ENCODE peak calls at places on chromosomes 7 and 10, in five cellular contexts. U is cardiac fibroblast; T is AG10803; L is brain microvascular endothelial cell; Y is CD8-positive, alpha-beta T cell. E is an unnamed sample.

GRCh38 chr10:78194539-78195402 is 161.1 kb downstream of the RPS24 start:
- DNase-seq in U (peak), T (no peak), Y (no peak), L (peak), E (no peak)

GRCh38 chr7:81608748-81609382 is 161.0 kb downstream of the HGF start:
- DNase-seq in T (no peak), L (no peak), U (peak), Y (no peak), E (no peak)

GRCh38 chr7:16740623-16740953 is 13.0 kb upstream of the TSPAN13 start:
- DNase-seq in U (no peak), L (no peak), Y (no peak), T (no peak), E (no peak)

GRCh38 chr10:13686331-13686752 is 99.6 kb downstream of the PRPF18 start:
- DNase-seq in T (no peak), L (no peak), Y (no peak), U (peak), E (no peak)

GRCh38 chr7:17581301-17581700 is 282.8 kb downstream of the AHR start:
- DNase-seq in U (no peak), Y (no peak), T (peak), L (no peak), E (no peak)

GRCh38 chr10:64449603-64450002 is 928.4 kb downstream of the REEP3 start:
- DNase-seq in U (no peak), Y (no peak), L (no peak), T (no peak), E (no peak)

GRCh38 chr7:47153076-47153475 is 428.8 kb downstream of the TNS3 start:
- DNase-seq in L (peak), Y (no peak), T (peak), U (peak), E (peak)

GRCh38 chr7:47282790-47283496 is 299.0 kb downstream of the TNS3 start:
- DNase-seq in U (no peak), L (no peak), Y (no peak), T (no peak), E (no peak)

GRCh38 chr10:122435212-122435827 is 19.1 kb upstream of the ARMS2 start:
- DNase-seq in T (peak), L (no peak), U (peak), Y (no peak), E (no peak)

GRCh38 chr7:105212236-105212635 is 176.5 kb downstream of the SRPK2 start:
- DNase-seq in Y (no peak), U (no peak), T (no peak), L (no peak), E (no peak)

GRCh38 chr7:30796105-30796869 is 25.1 kb downstream of the MINDY4 start:
- DNase-seq in Y (no peak), T (peak), U (peak), L (no peak), E (no peak)

GRCh38 chr7:36280840-36281812 is 108.5 kb upstream of the ANLN start:
- DNase-seq in L (peak), U (peak), T (peak), Y (no peak), E (peak)

GRCh38 chr7:111202321-111202720 is 111.4 kb downstream of the LRRN3 start:
- DNase-seq in T (no peak), U (no peak), L (no peak), Y (no peak), E (no peak)

GRCh38 chr7:44581426-44581906 is 565 bp downstream of the TMED4 start:
- DNase-seq in Y (peak), U (peak), L (no peak), T (no peak), E (no peak)

GRCh38 chr10:110354322-110354766 is 49.6 kb upstream of the SMNDC1 start:
- DNase-seq in L (peak), U (peak), T (peak), Y (peak), E (peak)

GRCh38 chr7:84647797-84648762 is 453.5 kb upstream of the SEMA3A start:
- DNase-seq in Y (no peak), L (peak), T (peak), U (peak), E (no peak)

GRCh38 chr7:28595779-28596178 is 183.5 kb downstream of the CREB5 start:
- DNase-seq in L (no peak), Y (no peak), T (no peak), U (no peak), E (no peak)

GRCh38 chr7:360454-361100 is 70.6 kb downstream of the FOXL3 start:
- DNase-seq in Y (peak), L (no peak), U (no peak), T (no peak), E (no peak)

GRCh38 chr7:111852081-111852480 is 289.8 kb upstream of the IMMP2L start:
- DNase-seq in U (no peak), L (no peak), T (no peak), Y (no peak), E (no peak)

GRCh38 chr7:38727184-38727940 is 96.2 kb upstream of the AMPH start:
- DNase-seq in L (no peak), Y (no peak), U (no peak), T (no peak), E (no peak)

GRCh38 chr10:11444148-11444516 is 167.3 kb downstream of the USP6NL start:
- DNase-seq in U (no peak), Y (no peak), T (no peak), L (no peak), E (no peak)

GRCh38 chr7:57867884-57868701 is 418.1 kb downstream of the ZNF716 start:
- DNase-seq in U (no peak), Y (no peak), T (no peak), L (no peak), E (no peak)

GRCh38 chr7:17523813-17524741 is 225.6 kb downstream of the AHR start:
- DNase-seq in Y (no peak), U (peak), T (peak), L (peak), E (peak)

GRCh38 chr10:133278577-133279265 is 2.1 kb upstream of the ADAM8 start:
- DNase-seq in Y (peak), U (peak), L (peak), T (peak), E (peak)

GRCh38 chr7:5425507-5426225 is 2.0 kb upstream of the TNRC18 start:
- DNase-seq in L (peak), Y (no peak), U (peak), T (peak), E (peak)

GRCh38 chr10:12727832-12728215 is 273.7 kb downstream of the CCDC3 start:
- DNase-seq in Y (no peak), U (no peak), L (no peak), T (no peak), E (peak)

GRCh38 chr10:25666276-25666675 is 267.8 kb upstream of the MYO3A start:
- DNase-seq in T (no peak), Y (no peak), L (no peak), U (no peak), E (no peak)

GRCh38 chr7:157708896-157709295 is 372.1 kb downstream of the DNAJB6 start:
- DNase-seq in U (no peak), Y (no peak), L (no peak), T (no peak), E (no peak)

GRCh38 chr7:129083525-129083924 is 28.6 kb upstream of the TNPO3 start:
- DNase-seq in T (no peak), Y (no peak), U (peak), L (no peak), E (no peak)

GRCh38 chr10:69885379-69886156 is 83.9 kb downstream of the COL13A1 start:
- DNase-seq in T (no peak), L (no peak), Y (no peak), U (no peak), E (no peak)

GRCh38 chr10:69883680-69884375 is 82.1 kb downstream of the COL13A1 start:
- DNase-seq in Y (no peak), L (no peak), U (no peak), T (peak), E (no peak)

GRCh38 chr10:69884686-69885085 is 83.0 kb downstream of the COL13A1 start:
- DNase-seq in L (no peak), Y (no peak), T (no peak), U (peak), E (no peak)

GRCh38 chr10:69881202-69881601 is 79.5 kb downstream of the COL13A1 start:
- DNase-seq in L (no peak), Y (no peak), U (no peak), T (no peak), E (no peak)

GRCh38 chr10:69883256-69883655 is 81.5 kb downstream of the COL13A1 start:
- DNase-seq in L (no peak), U (no peak), Y (no peak), T (no peak), E (peak)
- TF ChIP-seq CTCF in L (peak), U (no peak), Y (no peak), T (peak), E (peak)

DNA sequence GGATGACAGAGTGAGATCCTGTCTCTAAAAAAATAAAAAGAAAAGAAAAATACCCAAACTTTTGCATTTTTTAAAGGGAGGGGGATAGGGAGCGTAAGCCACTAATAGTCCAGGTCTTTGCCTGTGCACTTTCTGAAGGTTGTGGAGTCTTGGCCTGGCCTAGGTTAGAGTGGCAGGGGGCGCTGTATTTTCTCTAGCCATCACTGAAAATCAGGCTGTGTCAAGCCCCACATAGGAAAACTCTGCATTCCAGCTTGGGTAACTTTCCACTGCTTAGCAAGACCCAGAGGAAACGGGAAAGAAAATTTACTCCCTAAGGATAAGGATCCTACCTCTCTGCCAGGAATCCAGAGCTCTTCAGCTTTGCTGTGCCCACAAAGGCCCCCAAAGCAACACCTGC is 10.5 kb upstream of the PAX4 start:
- DNase-seq in U (no peak), T (no peak), Y (no peak), L (no peak), E (no peak)
- TF ChIP-seq CTCF in U (no peak), T (no peak), Y (no peak), L (peak), E (no peak)

GRCh38 chr10:84822926-84823325 is 494.5 kb downstream of the CCSER2 start:
- DNase-seq in L (no peak), T (no peak), U (no peak), Y (no peak), E (no peak)

GRCh38 chr10:84818956-84819355 is 490.6 kb downstream of the CCSER2 start:
- DNase-seq in U (no peak), L (no peak), Y (no peak), T (no peak), E (no peak)

GRCh38 chr10:84820596-84820995 is 492.2 kb downstream of the CCSER2 start:
- DNase-seq in U (no peak), L (no peak), T (no peak), Y (no peak), E (no peak)

GRCh38 chr10:84824525-84824924 is 496.1 kb downstream of the CCSER2 start:
- DNase-seq in Y (no peak), L (no peak), T (no peak), U (no peak), E (no peak)

GRCh38 chr10:84820121-84820520 is 491.7 kb downstream of the CCSER2 start:
- DNase-seq in T (no peak), L (no peak), U (no peak), Y (no peak), E (peak)
- TF ChIP-seq CTCF in T (no peak), L (peak), U (no peak), Y (no peak), E (no peak)

GRCh38 chr10:105679781-105680180 is 1038.7 kb downstream of the SORCS3 start:
- DNase-seq in Y (no peak), T (no peak), L (no peak), U (no peak), E (no peak)
- TF ChIP-seq CTCF in Y (no peak), T (no peak), L (no peak), U (no peak), E (no peak)

DNA sequence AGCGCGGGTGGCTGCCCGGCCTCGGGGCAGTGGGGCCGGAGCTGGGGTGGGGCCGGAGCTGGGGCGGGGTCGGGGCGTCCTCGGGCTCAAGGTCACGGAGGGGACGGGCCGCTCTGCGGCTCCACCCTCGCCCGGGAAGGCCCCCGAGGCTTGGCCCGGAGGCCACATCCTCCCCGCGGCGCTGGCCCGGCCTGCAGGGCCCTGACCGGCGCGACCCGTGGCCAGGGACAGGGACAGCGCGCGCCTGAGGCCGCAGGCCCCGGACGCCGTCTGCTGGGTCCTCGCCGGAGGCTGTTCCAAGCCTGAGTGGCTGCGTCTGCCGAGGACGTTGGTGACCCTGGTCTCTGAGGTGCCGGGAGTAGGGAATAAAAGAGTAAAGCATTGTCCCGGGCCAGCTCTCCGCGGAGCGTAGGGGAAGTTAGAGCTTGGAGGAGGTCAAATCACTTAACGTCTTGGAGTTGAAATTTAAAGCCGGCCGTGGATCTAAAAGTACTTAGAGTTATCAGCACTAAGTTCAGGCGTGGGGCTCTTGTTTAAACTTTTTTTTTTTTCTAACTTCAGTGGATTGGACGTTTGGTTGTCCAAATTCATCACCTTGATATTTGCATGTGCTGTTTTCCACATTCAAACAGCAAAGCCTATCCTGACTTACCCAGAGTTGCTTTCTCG is 551 bp downstream of the NIPSNAP2 start:
- DNase-seq in Y (peak), L (peak), U (peak), T (peak), E (peak)
- TF ChIP-seq CTCF in Y (no peak), L (no peak), U (no peak), T (no peak), E (no peak)

GRCh38 chr10:3287566-3288445 is 115.2 kb upstream of the PITRM1 start:
- DNase-seq in L (no peak), U (no peak), Y (no peak), T (no peak), E (peak)
- TF ChIP-seq CTCF in L (no peak), U (no peak), Y (no peak), T (no peak), E (no peak)

GRCh38 chr7:3591944-3592343 is 290.9 kb downstream of the SDK1 start:
- DNase-seq in T (no peak), L (no peak), Y (no peak), U (no peak), E (no peak)

GRCh38 chr7:3588341-3588740 is 287.3 kb downstream of the SDK1 start:
- DNase-seq in T (no peak), L (no peak), Y (no peak), U (no peak), E (no peak)

GRCh38 chr7:3591150-3591549 is 290.1 kb downstream of the SDK1 start:
- DNase-seq in U (no peak), L (no peak), Y (no peak), T (no peak), E (no peak)

GRCh38 chr7:3589756-3590155 is 288.7 kb downstream of the SDK1 start:
- DNase-seq in T (no peak), U (no peak), Y (no peak), L (no peak), E (no peak)

GRCh38 chr7:3592438-3593134 is 291.5 kb downstream of the SDK1 start:
- DNase-seq in T (no peak), Y (no peak), U (no peak), L (no peak), E (no peak)
- TF ChIP-seq CTCF in T (no peak), Y (no peak), U (no peak), L (no peak), E (no peak)

GRCh38 chr7:56033671-56034432 is 17.4 kb downstream of the PSPH start:
- DNase-seq in T (peak), Y (peak), L (peak), U (peak), E (peak)
- TF ChIP-seq CTCF in T (peak), Y (no peak), L (peak), U (peak), E (peak)

GRCh38 chr10:70478191-70479160 is at the start of gene PALD1:
- DNase-seq in L (no peak), Y (no peak), U (no peak), T (no peak), E (peak)
- TF ChIP-seq CTCF in L (peak), Y (no peak), U (no peak), T (no peak), E (no peak)

GRCh38 chr7:142646274-142646895 is 102.9 kb upstream of the PRSS1 start:
- DNase-seq in T (no peak), Y (no peak), U (no peak), L (no peak), E (no peak)

GRCh38 chr7:142642316-142642715 is 107.0 kb upstream of the PRSS1 start:
- DNase-seq in U (no peak), Y (no peak), L (no peak), T (no peak), E (no peak)

GRCh38 chr7:142647749-142648148 is 101.5 kb upstream of the PRSS1 start:
- DNase-seq in T (no peak), U (no peak), L (no peak), Y (no peak), E (no peak)

DNA sequence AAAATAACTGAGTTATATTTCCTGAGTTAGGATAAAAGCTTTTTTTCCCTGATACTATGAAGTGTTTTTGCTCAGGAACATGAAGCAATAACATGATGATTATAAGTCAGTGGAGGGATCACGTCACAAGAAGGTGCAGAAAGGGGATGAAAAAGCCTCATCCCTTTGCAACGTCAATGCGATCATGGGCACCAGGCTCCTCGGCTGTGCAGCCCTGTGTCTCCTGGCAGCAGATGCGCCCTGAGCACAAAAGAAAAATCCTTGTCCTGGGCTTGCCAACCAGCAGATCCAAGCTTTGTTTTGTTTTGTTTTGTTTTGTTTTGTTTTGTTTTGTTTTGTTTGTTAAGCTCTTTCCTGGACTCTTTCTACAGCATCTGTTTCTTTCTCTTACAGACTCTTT is 103.5 kb upstream of the PRSS1 start:
- DNase-seq in Y (no peak), U (no peak), T (no peak), L (no peak), E (no peak)
- TF ChIP-seq CTCF in Y (no peak), U (no peak), T (no peak), L (no peak), E (no peak)